ENCODE peak calls at places on chromosome 13, in seven cellular contexts. D is fibroblast of mammary gland; N is EL; E is C1 segment of cervical spinal cord; V is stimulated activated CD8-positive, alpha-beta memory T cell treated with anti-CD3 and anti-CD28 coated beads, Interleukin-15, amount 100 ng/mL, for 24 hours; O is DMS153; T is RCC 7860. B is an unnamed sample.

GRCh38 chr13:22144806-22145205 is 473.9 kb downstream of the FGF9 start:
- DNase-seq in E (no peak), N (no peak), T (no peak), D (no peak), O (no peak), V (no peak), B (no peak)

GRCh38 chr13:24264976-24265375 is 44.4 kb upstream of the C1QTNF9 start:
- DNase-seq in T (no peak), E (no peak), V (no peak), O (no peak), D (no peak), N (no peak), B (peak)

GRCh38 chr13:85166891-85167290 is 632.3 kb downstream of the SLITRK6 start:
- DNase-seq in N (no peak), D (no peak), E (no peak), V (no peak), T (no peak), O (no peak), B (no peak)

GRCh38 chr13:20340759-20341161 is 108.6 kb upstream of the GJB6 start:
- DNase-seq in E (no peak), V (no peak), D (peak), O (no peak), N (peak), T (peak), B (no peak)

GRCh38 chr13:40963927-40964326 is 55.2 kb downstream of the ELF1 start:
- DNase-seq in D (peak), N (peak), O (no peak), E (no peak), V (no peak), T (peak), B (no peak)

GRCh38 chr13:112248406-112248760 is 127.8 kb upstream of the SPACA7 start:
- DNase-seq in T (no peak), V (no peak), O (no peak), N (no peak), E (no peak), D (no peak), B (no peak)

GRCh38 chr13:99590519-99591011 is 89.3 kb downstream of the TM9SF2 start:
- DNase-seq in V (no peak), E (no peak), N (no peak), D (peak), O (no peak), T (no peak), B (no peak)

GRCh38 chr13:36297600-36298338 is at the start of gene CCDC169:
- DNase-seq in T (peak), O (peak), V (peak), N (peak), D (peak), E (peak), B (peak)

GRCh38 chr13:113407531-113408393 is 43.8 kb upstream of the GRTP1 start:
- DNase-seq in N (no peak), T (no peak), V (no peak), E (no peak), D (peak), O (no peak), B (no peak)

GRCh38 chr13:73602295-73602694 is 531.9 kb downstream of the KLF12 start:
- DNase-seq in N (peak), D (peak), T (peak), O (no peak), V (no peak), E (no peak), B (no peak)

GRCh38 chr13:21638319-21639282 is 32.3 kb upstream of the FGF9 start:
- DNase-seq in V (no peak), O (no peak), N (peak), T (peak), D (peak), E (no peak), B (no peak)

GRCh38 chr13:48210178-48210577 is 22.8 kb upstream of the ITM2B start:
- DNase-seq in E (no peak), D (peak), T (peak), V (no peak), N (peak), O (no peak), B (no peak)

GRCh38 chr13:49272296-49272695 is 24.6 kb downstream of the CDADC1 start:
- DNase-seq in D (no peak), V (no peak), N (no peak), O (peak), T (no peak), E (no peak), B (no peak)

GRCh38 chr13:83515267-83515666 is 367.0 kb downstream of the SLITRK1 start:
- DNase-seq in O (peak), E (no peak), N (peak), V (no peak), T (no peak), D (peak), B (no peak)

GRCh38 chr13:105346141-105346766 is 1189.2 kb downstream of the EFNB2 start:
- DNase-seq in V (no peak), T (peak), O (no peak), E (no peak), N (peak), D (peak), B (no peak)

GRCh38 chr13:113589961-113590339 is 5.4 kb downstream of the TFDP1 start:
- DNase-seq in E (no peak), O (no peak), N (no peak), V (no peak), D (no peak), T (no peak), B (peak)

GRCh38 chr13:48437381-48437780 is 24.5 kb upstream of the LPAR6 start:
- DNase-seq in E (peak), D (peak), N (no peak), T (no peak), V (no peak), O (no peak), B (no peak)

GRCh38 chr13:94708031-94708571 is 4.2 kb downstream of the SOX21 start:
- DNase-seq in D (no peak), T (no peak), N (no peak), V (no peak), E (peak), O (peak), B (no peak)

GRCh38 chr13:52925775-52926285 is 77.4 kb upstream of the PCDH8 start:
- DNase-seq in T (no peak), O (peak), V (no peak), N (no peak), D (no peak), E (no peak), B (no peak)

GRCh38 chr13:106967391-106967790 is 399.5 kb upstream of the ARGLU1 start:
- DNase-seq in O (no peak), E (no peak), N (no peak), V (no peak), T (no peak), D (no peak), B (no peak)

GRCh38 chr13:105598551-105598950 is 936.9 kb downstream of the EFNB2 start:
- DNase-seq in E (no peak), T (peak), O (no peak), N (peak), V (no peak), D (peak), B (no peak)

GRCh38 chr13:33454844-33455256 is 169.3 kb upstream of the STARD13 start:
- DNase-seq in T (no peak), E (no peak), D (peak), V (no peak), N (peak), O (no peak), B (no peak)

GRCh38 chr13:73075546-73075945 is 16.7 kb downstream of the KLF5 start:
- DNase-seq in N (no peak), O (no peak), V (no peak), D (no peak), E (no peak), T (no peak), B (peak)

GRCh38 chr13:99558570-99559180 is 57.4 kb downstream of the TM9SF2 start:
- DNase-seq in T (no peak), O (no peak), V (no peak), D (no peak), E (no peak), N (no peak), B (no peak)

GRCh38 chr13:32911506-32911905 is 104.7 kb upstream of the KL start:
- DNase-seq in D (peak), N (peak), T (peak), V (no peak), O (peak), E (no peak), B (no peak)

GRCh38 chr13:50721664-50721976 is 121.9 kb downstream of the DLEU7 start:
- DNase-seq in O (no peak), V (no peak), D (no peak), E (no peak), N (no peak), T (no peak), B (no peak)

GRCh38 chr13:112575680-112576079 is 12.3 kb downstream of the TUBGCP3 start:
- DNase-seq in E (no peak), V (no peak), T (no peak), D (peak), O (no peak), N (peak), B (no peak)

GRCh38 chr13:41649659-41650058 is 192.3 kb downstream of the RGCC start:
- DNase-seq in N (peak), T (no peak), E (no peak), V (no peak), O (no peak), D (peak), B (no peak)

GRCh38 chr13:94233831-94234230 is 245.7 kb downstream of the DCT start:
- DNase-seq in E (no peak), T (no peak), O (no peak), N (no peak), D (no peak), V (no peak), B (no peak)

GRCh38 chr13:46934749-46935148 is 37.9 kb upstream of the HTR2A start:
- DNase-seq in N (no peak), V (no peak), T (no peak), E (no peak), D (peak), O (no peak), B (no peak)

GRCh38 chr13:44266305-44266704 is 107.3 kb upstream of the SERP2 start:
- DNase-seq in O (no peak), V (no peak), D (no peak), E (no peak), T (no peak), N (no peak), B (no peak)

GRCh38 chr13:37797606-37798005 is 72.0 kb downstream of the TRPC4 start:
- DNase-seq in T (no peak), N (no peak), V (no peak), E (no peak), D (no peak), O (no peak), B (no peak)